ENCODE peak calls at places on chromosomes 5 and 9, in ten cellular contexts. Z is NCI-H1436; O is CD8-positive, alpha-beta T cell; U is RWPE1; J is CD8-positive, alpha-beta memory T cell; K is NCI-H1092 treated with DMSO at 0.1 percent for 48 hours; T is A549; H is ACHN; G is stimulated activated CD8-positive, alpha-beta memory T cell treated with anti-CD3 and anti-CD28 coated beads, Interleukin-7, amount 100 ng/mL, for 4 hours; M is CD4-positive, alpha-beta memory T cell. X is an unnamed sample.

GRCh38 chr5:37717613-37718431 is 122.0 kb downstream of the GDNF start:
- DNase-seq in K (peak), J (no peak), Z (peak), M (no peak), O (no peak), U (peak), H (peak), G (no peak), T (peak), X (peak)

GRCh38 chr5:169554251-169554650 is 29.3 kb upstream of the SPDL1 start:
- DNase-seq in J (no peak), T (no peak), O (no peak), Z (no peak), U (no peak), G (no peak), M (no peak), H (no peak), K (no peak), X (no peak)

GRCh38 chr5:67233075-67233474 is 36.5 kb upstream of the CD180 start:
- DNase-seq in U (no peak), O (no peak), J (no peak), M (no peak), Z (no peak), H (no peak), T (no peak), G (no peak), K (no peak), X (no peak)

GRCh38 chr5:174735498-174736350 is 11.3 kb downstream of the MSX2 start:
- DNase-seq in M (no peak), Z (no peak), T (peak), U (peak), H (peak), J (no peak), O (no peak), K (no peak), G (no peak), X (peak)

GRCh38 chr9:70945301-70945700 is 176.1 kb downstream of the TRPM3 start:
- DNase-seq in H (no peak), U (no peak), O (no peak), M (no peak), K (no peak), G (no peak), J (no peak), Z (no peak), T (no peak), X (no peak)

GRCh38 chr5:4018007-4018406 is 422.4 kb downstream of the IRX1 start:
- DNase-seq in J (no peak), O (no peak), K (no peak), H (no peak), U (no peak), T (no peak), Z (no peak), G (no peak), M (no peak), X (no peak)

GRCh38 chr9:39108145-39108544 is 179.8 kb downstream of the CNTNAP3 start:
- DNase-seq in U (no peak), K (no peak), O (no peak), G (no peak), J (no peak), Z (no peak), H (no peak), T (no peak), M (no peak), X (no peak)

GRCh38 chr5:142151436-142152382 is 43.1 kb downstream of the NDFIP1 start:
- DNase-seq in O (no peak), Z (peak), K (peak), G (peak), T (peak), U (peak), J (peak), H (peak), M (peak), X (peak)

GRCh38 chr5:175597718-175598117 is 60.2 kb upstream of the HRH2 start:
- DNase-seq in O (no peak), G (no peak), M (no peak), K (peak), T (no peak), U (no peak), J (no peak), Z (no peak), H (no peak), X (no peak)

GRCh38 chr9:37902804-37903580 is 935 bp downstream of the SLC25A51 start:
- DNase-seq in G (no peak), J (no peak), M (no peak), U (peak), Z (no peak), K (peak), H (peak), O (no peak), T (peak), X (no peak)

GRCh38 chr5:59622848-59623247 is 270.7 kb downstream of the PDE4D start:
- DNase-seq in T (no peak), K (no peak), U (no peak), J (no peak), M (no peak), Z (no peak), G (no peak), H (no peak), O (no peak), X (no peak)

GRCh38 chr5:59496524-59497134 is 396.9 kb downstream of the PDE4D start:
- DNase-seq in Z (no peak), M (no peak), H (no peak), K (no peak), G (no peak), T (peak), O (no peak), J (no peak), U (no peak), X (peak)

GRCh38 chr5:147949711-147950573 is 43.6 kb upstream of the C5orf46 start:
- DNase-seq in Z (peak), G (no peak), J (no peak), T (peak), M (no peak), H (peak), O (no peak), U (peak), K (peak), X (peak)

GRCh38 chr9:83012578-83013260 is 50.2 kb downstream of the RASEF start:
- DNase-seq in Z (no peak), G (no peak), U (no peak), T (no peak), J (no peak), M (no peak), O (no peak), K (no peak), H (no peak), X (no peak)

GRCh38 chr5:125326114-125326513 is 579.7 kb upstream of the ZNF608 start:
- DNase-seq in Z (peak), M (no peak), H (peak), K (peak), T (peak), J (no peak), U (peak), O (no peak), G (no peak), X (peak)

GRCh38 chr5:39520232-39520572 is 95.4 kb upstream of the DAB2 start:
- DNase-seq in T (peak), O (no peak), H (peak), U (no peak), K (no peak), G (no peak), J (no peak), Z (no peak), M (no peak), X (no peak)

GRCh38 chr9:109114670-109115069 is 5.1 kb downstream of the TMEM245 start:
- DNase-seq in G (no peak), T (no peak), H (peak), J (no peak), O (no peak), U (peak), Z (no peak), K (no peak), M (no peak), X (no peak)

GRCh38 chr9:133105461-133105770 is 15.6 kb downstream of the RALGDS start:
- DNase-seq in K (no peak), O (no peak), T (no peak), J (peak), Z (no peak), U (no peak), H (no peak), G (no peak), M (no peak), X (no peak)

GRCh38 chr5:93511445-93511844 is 69.6 kb downstream of the NR2F1-AS1 start:
- DNase-seq in Z (no peak), T (no peak), O (no peak), G (no peak), U (no peak), M (no peak), J (no peak), K (no peak), H (no peak), X (no peak)

GRCh38 chr5:33244441-33245150 is 196.2 kb upstream of the TARS1 start:
- DNase-seq in Z (no peak), G (no peak), H (no peak), O (no peak), J (no peak), K (no peak), M (no peak), T (no peak), U (no peak), X (no peak)

GRCh38 chr5:135551593-135552447 is 16.1 kb upstream of the NEUROG1 start:
- DNase-seq in U (peak), G (peak), M (peak), T (peak), H (peak), O (peak), J (peak), Z (peak), K (peak), X (peak)

GRCh38 chr5:21680661-21681060 is 1172.5 kb downstream of the CDH12 start:
- DNase-seq in Z (no peak), H (peak), K (no peak), U (no peak), M (no peak), J (no peak), O (no peak), T (no peak), G (no peak), X (no peak)

GRCh38 chr9:127949827-127950512 is 12.3 kb upstream of the DPM2 start:
- DNase-seq in M (no peak), U (no peak), G (no peak), K (no peak), O (no peak), H (no peak), J (no peak), Z (no peak), T (no peak), X (no peak)

GRCh38 chr9:134457321-134457923 is 131.2 kb downstream of the RXRA start:
- DNase-seq in U (no peak), H (no peak), J (no peak), M (no peak), K (no peak), O (no peak), T (no peak), G (no peak), Z (no peak), X (no peak)

GRCh38 chr5:180070726-180071417 is 687 bp downstream of the RNF130 start:
- DNase-seq in G (no peak), T (peak), U (peak), K (peak), H (peak), Z (no peak), M (peak), J (no peak), O (peak), X (peak)

GRCh38 chr9:37420271-37421215 is 2.0 kb upstream of the GRHPR start:
- DNase-seq in M (no peak), G (no peak), O (no peak), U (no peak), J (no peak), H (no peak), K (no peak), T (no peak), Z (no peak), X (no peak)

GRCh38 chr5:147887925-147888324 is 9.4 kb downstream of the SCGB3A2 start:
- DNase-seq in J (no peak), O (no peak), U (peak), M (no peak), H (no peak), Z (no peak), K (no peak), T (no peak), G (no peak), X (no peak)

GRCh38 chr5:148808864-148809642 is 17.4 kb upstream of the ADRB2 start:
- DNase-seq in U (no peak), T (no peak), M (peak), H (no peak), K (no peak), G (no peak), O (peak), J (peak), Z (peak), X (peak)

GRCh38 chr5:86918246-86918645 is 300.5 kb downstream of the COX7C start:
- DNase-seq in Z (no peak), K (no peak), U (no peak), H (no peak), J (no peak), O (no peak), G (no peak), M (no peak), T (no peak), X (no peak)

GRCh38 chr9:36765468-36766341 is 193.0 kb downstream of the MELK start:
- DNase-seq in T (peak), H (peak), J (peak), K (peak), Z (peak), G (peak), U (peak), M (peak), O (peak), X (no peak)

GRCh38 chr5:131644822-131645221 is 9.8 kb upstream of the RAPGEF6 start:
- DNase-seq in Z (no peak), J (no peak), H (no peak), T (no peak), K (no peak), U (no peak), M (no peak), G (no peak), O (no peak), X (no peak)

GRCh38 chr9:104608336-104608735 is 2.9 kb upstream of the OR13C2 start:
- DNase-seq in O (no peak), J (no peak), M (no peak), U (no peak), T (no peak), K (no peak), H (no peak), G (no peak), Z (no peak), X (no peak)

GRCh38 chr5:113089653-113090335 is 113.2 kb downstream of the DCP2 start:
- DNase-seq in U (no peak), G (no peak), M (no peak), T (no peak), Z (no peak), J (no peak), O (no peak), K (no peak), H (no peak), X (no peak)

GRCh38 chr5:158464383-158464782 is 605.4 kb upstream of the CLINT1 start:
- DNase-seq in O (no peak), Z (no peak), T (no peak), J (no peak), H (no peak), M (no peak), G (no peak), K (no peak), U (no peak), X (no peak)

GRCh38 chr9:129665008-129665771 is at the start of gene PRRX2:
- DNase-seq in G (no peak), K (no peak), J (no peak), O (no peak), Z (no peak), M (peak), U (no peak), H (no peak), T (peak), X (no peak)

GRCh38 chr5:178941361-178941760 is 363 bp downstream of the ZNF454 start:
- DNase-seq in T (no peak), U (no peak), M (no peak), K (no peak), H (no peak), Z (no peak), J (no peak), G (no peak), O (no peak), X (no peak)

GRCh38 chr9:112751059-112751795 is 667 bp downstream of the SNX30 start:
- DNase-seq in Z (peak), T (peak), J (peak), K (peak), H (peak), G (no peak), U (peak), M (peak), O (peak), X (peak)

GRCh38 chr9:89460551-89460950 is 37.4 kb downstream of the SEMA4D start:
- DNase-seq in U (no peak), J (no peak), K (no peak), O (no peak), Z (no peak), H (no peak), M (no peak), G (no peak), T (no peak), X (no peak)

GRCh38 chr9:113770396-113770795 is 105.7 kb upstream of the ZNF618 start:
- DNase-seq in T (no peak), K (no peak), M (no peak), O (no peak), H (no peak), Z (no peak), G (no peak), J (no peak), U (no peak), X (no peak)

GRCh38 chr5:75885321-75885720 is 168.1 kb upstream of the POC5 start:
- DNase-seq in K (no peak), H (no peak), O (no peak), J (no peak), G (no peak), M (no peak), Z (no peak), U (no peak), T (no peak), X (no peak)

X was measured in HEK293T.